ENCODE peak calls at places on chromosomes 12 and 14, in eight cellular contexts. One of them, this sample, is unnamed.

GRCh38 chr12:126797525-126797924 is 1469.4 kb upstream of the TMEM132C start:
- DNase-seq in amniotic stem cell: no peak
- DNase-seq in substantia nigra: no peak
- DNase-seq in stomach: no peak
- DNase-seq in naive thymus-derived CD8-positive, alpha-beta T cell: no peak
- DNase-seq in WTC11: no peak
- DNase-seq in NCI-H1417: no peak
- DNase-seq in progenitor cell of endocrine pancreas: no peak
- DNase-seq in this sample: no peak

GRCh38 chr12:131783915-131784541 is 44.2 kb upstream of the MMP17 start:
- DNase-seq in amniotic stem cell: peak
- DNase-seq in substantia nigra: no peak
- DNase-seq in stomach: no peak
- DNase-seq in naive thymus-derived CD8-positive, alpha-beta T cell: no peak
- DNase-seq in WTC11: peak
- DNase-seq in NCI-H1417: no peak
- DNase-seq in progenitor cell of endocrine pancreas: no peak
- DNase-seq in this sample: no peak

GRCh38 chr14:31127690-31128089 is 79.9 kb downstream of the HECTD1 start:
- DNase-seq in amniotic stem cell: no peak
- DNase-seq in substantia nigra: no peak
- DNase-seq in stomach: no peak
- DNase-seq in naive thymus-derived CD8-positive, alpha-beta T cell: peak
- DNase-seq in WTC11: no peak
- DNase-seq in NCI-H1417: no peak
- DNase-seq in progenitor cell of endocrine pancreas: no peak
- DNase-seq in this sample: no peak

GRCh38 chr14:102770910-102771543 is 6.2 kb upstream of the TRAF3 start:
- DNase-seq in amniotic stem cell: no peak
- DNase-seq in substantia nigra: no peak
- DNase-seq in stomach: no peak
- DNase-seq in naive thymus-derived CD8-positive, alpha-beta T cell: no peak
- DNase-seq in WTC11: no peak
- DNase-seq in NCI-H1417: no peak
- DNase-seq in progenitor cell of endocrine pancreas: no peak
- DNase-seq in this sample: no peak

GRCh38 chr14:73943083-73943482 is 6.8 kb downstream of the FAM161B start:
- DNase-seq in amniotic stem cell: no peak
- DNase-seq in substantia nigra: no peak
- DNase-seq in stomach: no peak
- DNase-seq in naive thymus-derived CD8-positive, alpha-beta T cell: no peak
- DNase-seq in WTC11: no peak
- DNase-seq in NCI-H1417: no peak
- DNase-seq in progenitor cell of endocrine pancreas: no peak
- DNase-seq in this sample: no peak

GRCh38 chr12:1633459-1633858 is 4.4 kb downstream of the WNT5B start:
- DNase-seq in amniotic stem cell: no peak
- DNase-seq in substantia nigra: no peak
- DNase-seq in stomach: no peak
- DNase-seq in naive thymus-derived CD8-positive, alpha-beta T cell: no peak
- DNase-seq in WTC11: no peak
- DNase-seq in NCI-H1417: no peak
- DNase-seq in progenitor cell of endocrine pancreas: no peak
- DNase-seq in this sample: no peak

GRCh38 chr14:24296341-24297157 is 3.0 kb downstream of the DHRS1 start:
- DNase-seq in amniotic stem cell: peak
- DNase-seq in substantia nigra: peak
- DNase-seq in stomach: peak
- DNase-seq in naive thymus-derived CD8-positive, alpha-beta T cell: peak
- DNase-seq in WTC11: peak
- DNase-seq in NCI-H1417: peak
- DNase-seq in progenitor cell of endocrine pancreas: no peak
- DNase-seq in this sample: peak

GRCh38 chr12:54147606-54148005 is 41.2 kb downstream of the SMUG1 start:
- DNase-seq in amniotic stem cell: no peak
- DNase-seq in substantia nigra: no peak
- DNase-seq in stomach: no peak
- DNase-seq in naive thymus-derived CD8-positive, alpha-beta T cell: no peak
- DNase-seq in WTC11: no peak
- DNase-seq in NCI-H1417: no peak
- DNase-seq in progenitor cell of endocrine pancreas: no peak
- DNase-seq in this sample: no peak

GRCh38 chr12:88781909-88782308 is 201.6 kb upstream of the KITLG start:
- DNase-seq in amniotic stem cell: no peak
- DNase-seq in substantia nigra: no peak
- DNase-seq in stomach: no peak
- DNase-seq in naive thymus-derived CD8-positive, alpha-beta T cell: no peak
- DNase-seq in WTC11: no peak
- DNase-seq in NCI-H1417: no peak
- DNase-seq in progenitor cell of endocrine pancreas: no peak
- DNase-seq in this sample: no peak

GRCh38 chr12:76455582-76456345 is 103.8 kb downstream of the OSBPL8 start:
- DNase-seq in amniotic stem cell: peak
- DNase-seq in substantia nigra: no peak
- DNase-seq in stomach: no peak
- DNase-seq in naive thymus-derived CD8-positive, alpha-beta T cell: peak
- DNase-seq in WTC11: no peak
- DNase-seq in NCI-H1417: peak
- DNase-seq in progenitor cell of endocrine pancreas: no peak
- DNase-seq in this sample: no peak

GRCh38 chr12:23281295-23281694 is 656.3 kb downstream of the ETNK1 start:
- DNase-seq in amniotic stem cell: no peak
- DNase-seq in substantia nigra: no peak
- DNase-seq in stomach: no peak
- DNase-seq in naive thymus-derived CD8-positive, alpha-beta T cell: no peak
- DNase-seq in WTC11: no peak
- DNase-seq in NCI-H1417: no peak
- DNase-seq in progenitor cell of endocrine pancreas: no peak
- DNase-seq in this sample: no peak

GRCh38 chr12:77189463-77189862 is 124.1 kb upstream of the E2F7 start:
- DNase-seq in amniotic stem cell: peak
- DNase-seq in substantia nigra: no peak
- DNase-seq in stomach: no peak
- DNase-seq in naive thymus-derived CD8-positive, alpha-beta T cell: no peak
- DNase-seq in WTC11: no peak
- DNase-seq in NCI-H1417: no peak
- DNase-seq in progenitor cell of endocrine pancreas: no peak
- DNase-seq in this sample: no peak

GRCh38 chr14:75402867-75403413 is 24.9 kb upstream of the JDP2 start:
- DNase-seq in amniotic stem cell: no peak
- DNase-seq in substantia nigra: no peak
- DNase-seq in stomach: no peak
- DNase-seq in naive thymus-derived CD8-positive, alpha-beta T cell: no peak
- DNase-seq in WTC11: no peak
- DNase-seq in NCI-H1417: no peak
- DNase-seq in progenitor cell of endocrine pancreas: no peak
- DNase-seq in this sample: no peak